ENCODE peak calls at places on chromosome 3, in four cellular contexts. E, K, Q and O are unnamed samples.

GRCh38 chr3:126268866-126269265 is 88.3 kb downstream of the KLF15 start:
- DNase-seq in E (no peak), K (no peak), Q (no peak), O (no peak)

GRCh38 chr3:124882749-124883148 is 4.4 kb downstream of the ITGB5 start:
- DNase-seq in Q (no peak), E (no peak), K (no peak), O (no peak)

GRCh38 chr3:144638009-144638408 is 666.4 kb downstream of the DIPK2A start:
- DNase-seq in Q (no peak), K (no peak), E (no peak), O (no peak)

GRCh38 chr3:72889310-72890165 is 1.7 kb downstream of the GXYLT2 start:
- DNase-seq in Q (no peak), E (no peak), K (no peak), O (no peak)

GRCh38 chr3:177633671-177634207 is 436.5 kb upstream of the TBL1XR1 start:
- DNase-seq in K (no peak), E (no peak), Q (no peak), O (no peak)

GRCh38 chr3:28924744-28925360 is 356.0 kb upstream of the RBMS3 start:
- DNase-seq in Q (no peak), E (no peak), K (no peak), O (peak; percentile 32)

GRCh38 chr3:23594897-23595670 is 210.7 kb upstream of the UBE2E1 start:
- DNase-seq in E (no peak), Q (no peak), K (no peak), O (no peak)

GRCh38 chr3:102206506-102207145 is 228.2 kb upstream of the ZPLD1 start:
- DNase-seq in E (no peak), Q (no peak), K (no peak), O (no peak)

GRCh38 chr3:169295126-169295525 is 368.4 kb downstream of the MECOM start:
- DNase-seq in E (no peak), K (no peak), Q (no peak), O (no peak)

GRCh38 chr3:152574461-152575079 is 260.4 kb upstream of the P2RY1 start:
- DNase-seq in K (peak; percentile 47), E (peak; percentile 26), Q (no peak), O (peak; percentile 36)

GRCh38 chr3:183444748-183445147 is 16.3 kb upstream of the MCF2L2 start:
- DNase-seq in Q (no peak), E (no peak), K (no peak), O (no peak)

GRCh38 chr3:61736506-61736905 is 175.1 kb downstream of the PTPRG start:
- DNase-seq in E (no peak), K (no peak), Q (no peak), O (no peak)

GRCh38 chr3:141313091-141313683 is 55.1 kb upstream of the ZBTB38 start:
- DNase-seq in K (no peak), Q (no peak), E (no peak), O (no peak)

GRCh38 chr3:195307711-195308110 is 36.8 kb upstream of the XXYLT1 start:
- DNase-seq in Q (no peak), E (no peak), K (no peak), O (no peak)

GRCh38 chr3:167691366-167691765 is 37.6 kb upstream of the WDR49 start:
- DNase-seq in Q (no peak), E (no peak), K (no peak), O (no peak)

GRCh38 chr3:36175916-36176461 is 204.3 kb upstream of the STAC start:
- DNase-seq in E (no peak), K (no peak), Q (no peak), O (no peak)

GRCh38 chr3:46716461-46717441 is 918 bp downstream of the PRSS50 start:
- DNase-seq in E (no peak), Q (peak; percentile 42), K (no peak), O (no peak)

GRCh38 chr3:134333522-134334181 is 40.6 kb downstream of the AMOTL2 start:
- DNase-seq in K (no peak), Q (no peak), E (peak; percentile 45), O (peak; percentile 52)

GRCh38 chr3:2579206-2579605 is 480.5 kb downstream of the CNTN4 start:
- DNase-seq in K (no peak), E (no peak), Q (no peak), O (no peak)

GRCh38 chr3:185997130-185997529 is 59.3 kb upstream of the TRA2B start:
- DNase-seq in E (no peak), Q (peak; percentile 6), K (no peak), O (no peak)

GRCh38 chr3:4290272-4290893 is 12.8 kb upstream of the SETMAR start:
- DNase-seq in E (peak; percentile 10), Q (no peak), K (no peak), O (peak; percentile 16)

GRCh38 chr3:6654670-6655069 is 206.2 kb upstream of the GRM7 start:
- DNase-seq in K (no peak), Q (no peak), E (no peak), O (no peak)

GRCh38 chr3:12833226-12834161 is 7.9 kb downstream of the RPL32 start:
- DNase-seq in E (no peak), Q (no peak), K (peak; percentile 27), O (no peak)

GRCh38 chr3:14425574-14426304 is 23.3 kb downstream of the SLC6A6 start:
- DNase-seq in Q (no peak), K (no peak), E (no peak), O (no peak)

GRCh38 chr3:49358217-49358883 is at the start of gene GPX1:
- DNase-seq in K (peak; percentile 97), E (peak; percentile 92), Q (peak; percentile 96), O (peak; percentile 93)

GRCh38 chr3:41683666-41684350 is 278.1 kb downstream of the ULK4 start:
- DNase-seq in E (peak; percentile 72), Q (no peak), K (no peak), O (no peak)

GRCh38 chr3:194204793-194205065 is 68.8 kb downstream of the HES1 start:
- DNase-seq in Q (no peak), E (no peak), K (no peak), O (no peak)

GRCh38 chr3:61907210-61907609 is 345.8 kb downstream of the PTPRG start:
- DNase-seq in K (no peak), E (no peak), Q (no peak), O (no peak)

GRCh38 chr3:126914226-126914625 is 68.7 kb upstream of the PLXNA1 start:
- DNase-seq in E (no peak), K (no peak), Q (no peak), O (no peak)

GRCh38 chr3:131749826-131750225 is 247.1 kb upstream of the MRPL3 start:
- DNase-seq in K (no peak), E (no peak), Q (no peak), O (no peak)

GRCh38 chr3:126508539-126508938 is 9.0 kb downstream of the UROC1 start:
- DNase-seq in E (no peak), K (no peak), Q (no peak), O (no peak)

GRCh38 chr3:194067949-194068362 is 68.0 kb upstream of the HES1 start:
- DNase-seq in K (no peak), Q (no peak), E (no peak), O (no peak)

GRCh38 chr3:114839476-114839875 is 307.6 kb downstream of the ZBTB20 start:
- DNase-seq in E (no peak), K (no peak), Q (no peak), O (peak; percentile 11)

DNA sequence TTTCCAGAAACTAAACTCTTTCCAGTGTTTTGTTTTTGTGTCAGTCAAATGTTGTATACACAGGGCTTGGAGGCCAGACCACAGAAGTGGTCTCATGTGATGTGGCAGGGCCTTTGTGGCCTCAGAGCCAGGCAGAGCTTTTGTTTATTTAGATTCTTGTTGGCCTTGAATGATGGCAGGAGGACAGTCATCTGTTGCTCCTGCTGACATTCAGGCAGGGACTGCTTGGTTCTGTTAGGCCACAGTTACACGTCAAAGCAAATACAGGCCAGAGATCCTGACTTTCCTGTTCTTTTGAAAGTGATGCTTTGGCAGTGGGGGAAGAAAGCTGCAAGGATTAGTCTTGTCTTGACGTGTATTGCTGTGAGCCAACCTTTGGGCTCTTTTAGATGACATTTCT is 325.1 kb downstream of the CACNA2D3 start:
- DNase-seq in K (no peak), Q (no peak), E (peak; percentile 50), O (no peak)
- TF ChIP-seq JUN in K (no peak), Q (no peak), E (no peak), O (no peak)

DNA sequence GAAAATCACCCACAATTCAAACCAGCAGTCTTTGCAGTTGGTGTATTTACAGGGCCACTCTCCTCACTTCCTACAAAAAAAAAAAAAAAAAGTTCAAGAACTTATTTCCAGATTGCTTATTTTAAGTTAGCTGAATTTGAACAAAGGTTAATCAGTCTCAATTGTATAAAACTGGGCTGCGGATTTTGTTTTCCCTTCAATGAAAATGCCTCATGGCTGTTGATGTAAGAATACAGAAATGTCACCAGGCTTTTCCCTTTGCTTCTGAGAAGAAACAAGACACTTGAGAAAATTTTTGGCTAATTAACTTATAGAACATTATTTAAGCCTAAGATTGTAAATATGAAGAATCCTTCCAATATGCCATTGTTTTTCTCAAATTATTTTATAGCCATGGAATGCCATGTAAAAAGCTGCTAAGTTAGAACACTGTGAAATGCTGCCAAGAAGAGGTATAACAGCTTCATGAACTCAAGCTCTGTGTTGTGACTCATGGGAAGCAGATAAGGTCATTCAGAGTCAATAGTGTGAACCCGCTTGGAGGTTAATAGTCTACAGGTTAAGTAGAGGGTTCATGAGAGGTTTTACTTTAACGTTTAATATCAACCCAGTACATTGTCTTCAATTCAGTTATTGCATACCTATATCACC is 84.3 kb upstream of the ABI3BP start:
- DNase-seq in E (no peak), K (no peak), Q (no peak), O (peak; percentile 73)
- TF ChIP-seq JUN in E (no peak), K (no peak), Q (no peak), O (peak; percentile 18)

GRCh38 chr3:149333518-149333859 is at the start of gene TM4SF18:
- DNase-seq in E (no peak), K (no peak), Q (no peak), O (peak; percentile 36)

GRCh38 chr3:149325581-149325980 is 7.9 kb downstream of the TM4SF18 start:
- DNase-seq in K (no peak), Q (no peak), E (no peak), O (no peak)

GRCh38 chr3:149332781-149333517 is 487 bp downstream of the TM4SF18 start:
- DNase-seq in Q (no peak), K (no peak), E (no peak), O (no peak)

GRCh38 chr3:149332227-149332765 is 1.1 kb downstream of the TM4SF18 start:
- DNase-seq in E (no peak), K (no peak), Q (no peak), O (no peak)

DNA sequence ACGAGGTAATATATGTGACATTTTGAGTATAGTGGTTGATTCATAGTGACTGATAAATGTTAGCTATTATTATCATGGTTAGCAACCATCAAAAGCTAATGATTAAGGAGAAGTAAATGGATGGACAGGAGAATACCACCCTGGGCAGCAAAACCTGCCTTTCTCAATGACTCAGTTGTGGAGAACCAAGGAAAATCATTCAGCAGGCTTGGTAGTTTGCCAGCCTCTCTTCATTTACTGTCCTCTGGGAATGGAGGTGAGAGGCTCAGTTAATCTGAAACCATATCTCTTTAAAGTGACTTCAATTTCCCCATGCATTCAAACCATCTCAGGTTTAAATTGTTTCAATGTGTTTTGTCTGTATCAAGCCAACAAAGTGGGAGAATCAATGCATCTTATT is 2.8 kb downstream of the TM4SF18 start:
- DNase-seq in E (no peak), K (no peak), Q (no peak), O (no peak)
- TF ChIP-seq JUN in E (no peak), K (no peak), Q (no peak), O (peak; percentile 27)

DNA sequence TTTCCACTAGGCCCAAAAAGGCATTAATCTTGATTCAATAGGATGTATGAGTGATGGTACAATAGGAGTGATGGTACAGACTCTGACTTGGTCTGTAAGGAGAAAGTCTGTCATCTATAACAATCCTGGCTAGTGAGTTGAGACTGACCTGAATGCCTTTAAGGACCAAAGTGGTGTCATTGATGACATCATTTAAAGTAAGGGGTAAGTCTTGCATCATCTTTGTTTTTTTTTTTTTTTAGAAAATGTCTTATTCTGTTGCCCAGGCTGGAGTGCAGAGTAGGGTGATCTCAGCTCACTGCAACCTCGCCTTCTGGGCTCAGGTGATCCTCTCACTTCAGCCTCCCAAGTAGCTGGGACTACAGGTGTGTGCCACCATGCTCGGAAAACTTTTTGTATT is 5.6 kb upstream of the TMEM45A start:
- DNase-seq in K (no peak), E (no peak), Q (no peak), O (no peak)
- TF ChIP-seq JUN in K (no peak), E (no peak), Q (no peak), O (no peak)